ENCODE peak calls at places on chromosomes 13 and 19, in five cellular contexts. One of them, this sample, is unnamed. For H3K4me1, the result is how much of the 10 kb centered on the place peaks cover.

GRCh38 chr13:43545317-43545874 is 241.4 kb downstream of the ENOX1 start:
- DNase-seq in colonic mucosa: no peak
- DNase-seq in BE2C: peak
- DNase-seq in psoas muscle: no peak
- DNase-seq in foreskin keratinocyte: no peak
- DNase-seq in this sample: no peak

GRCh38 chr19:1156305-1156801 is 17.7 kb downstream of the SBNO2 start:
- DNase-seq in colonic mucosa: no peak
- DNase-seq in BE2C: no peak
- DNase-seq in psoas muscle: peak
- DNase-seq in foreskin keratinocyte: no peak
- DNase-seq in this sample: peak

GRCh38 chr13:77692746-77693448 is 4.6 kb upstream of the SLAIN1 start:
- DNase-seq in colonic mucosa: no peak
- DNase-seq in BE2C: no peak
- DNase-seq in psoas muscle: no peak
- DNase-seq in foreskin keratinocyte: no peak
- DNase-seq in this sample: no peak

GRCh38 chr19:8430650-8431049 is 14.1 kb upstream of the HNRNPM start:
- DNase-seq in colonic mucosa: no peak
- DNase-seq in BE2C: no peak
- DNase-seq in psoas muscle: no peak
- DNase-seq in foreskin keratinocyte: no peak
- DNase-seq in this sample: no peak

GRCh38 chr19:43636121-43636683 is 3.4 kb downstream of the CADM4 start:
- DNase-seq in colonic mucosa: no peak
- DNase-seq in BE2C: no peak
- DNase-seq in psoas muscle: no peak
- DNase-seq in foreskin keratinocyte: no peak
- DNase-seq in this sample: no peak

GRCh38 chr13:68275758-68276157 is 1045.6 kb upstream of the PCDH9 start:
- DNase-seq in colonic mucosa: no peak
- DNase-seq in BE2C: no peak
- DNase-seq in psoas muscle: no peak
- DNase-seq in foreskin keratinocyte: no peak
- DNase-seq in this sample: no peak

GRCh38 chr13:46529509-46529908 is 23.5 kb upstream of the LRCH1 start:
- DNase-seq in colonic mucosa: no peak
- DNase-seq in BE2C: no peak
- DNase-seq in psoas muscle: no peak
- DNase-seq in foreskin keratinocyte: no peak
- DNase-seq in this sample: no peak

GRCh38 chr19:37127999-37128820 is 44.3 kb downstream of the ZNF585A start:
- DNase-seq in colonic mucosa: no peak
- DNase-seq in BE2C: no peak
- DNase-seq in psoas muscle: no peak
- DNase-seq in foreskin keratinocyte: no peak
- DNase-seq in this sample: no peak

GRCh38 chr19:53782698-53783097 is 41.4 kb downstream of the NLRP12 start:
- DNase-seq in colonic mucosa: no peak
- DNase-seq in BE2C: no peak
- DNase-seq in psoas muscle: no peak
- DNase-seq in foreskin keratinocyte: no peak
- DNase-seq in this sample: no peak

DNA sequence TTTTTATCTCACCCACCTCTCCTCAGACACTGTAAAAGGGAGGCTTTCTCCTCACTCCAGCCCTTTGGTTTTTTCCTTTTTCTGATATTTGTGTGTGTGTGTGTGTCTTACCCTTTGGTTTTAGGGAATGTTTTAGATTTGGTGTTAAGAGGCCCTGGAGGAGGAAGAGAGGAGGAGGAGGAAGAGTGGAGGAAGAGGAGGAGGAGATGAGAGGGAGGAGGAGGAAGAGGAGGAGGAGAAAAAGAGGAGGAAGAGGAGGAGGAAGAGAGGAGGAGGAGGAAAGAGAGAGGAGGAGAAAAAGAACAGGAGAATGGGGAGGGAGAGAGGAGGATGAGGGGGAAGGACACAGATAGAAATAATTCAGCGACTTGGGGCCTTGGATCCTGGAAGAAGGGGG is 10.5 kb downstream of the KLHL26 start:
- DNase-seq in colonic mucosa: no peak
- DNase-seq in BE2C: no peak
- DNase-seq in psoas muscle: no peak
- DNase-seq in foreskin keratinocyte: no peak
- DNase-seq in this sample: no peak
- H3K4me1 ChIP-seq in colonic mucosa: under half
- H3K4me1 ChIP-seq in BE2C: under half
- H3K4me1 ChIP-seq in psoas muscle: under half
- H3K4me1 ChIP-seq in foreskin keratinocyte: under half
- H3K4me1 ChIP-seq in this sample: under half

GRCh38 chr19:50633973-50634372 is 5.7 kb downstream of the SYT3 start:
- DNase-seq in colonic mucosa: no peak
- DNase-seq in BE2C: no peak
- DNase-seq in psoas muscle: no peak
- DNase-seq in foreskin keratinocyte: no peak
- DNase-seq in this sample: no peak

GRCh38 chr19:50633359-50633758 is 6.3 kb downstream of the SYT3 start:
- DNase-seq in colonic mucosa: no peak
- DNase-seq in BE2C: no peak
- DNase-seq in psoas muscle: no peak
- DNase-seq in foreskin keratinocyte: no peak
- DNase-seq in this sample: no peak

GRCh38 chr19:50629801-50630200 is 9.9 kb downstream of the SYT3 start:
- DNase-seq in colonic mucosa: no peak
- DNase-seq in BE2C: no peak
- DNase-seq in psoas muscle: no peak
- DNase-seq in foreskin keratinocyte: no peak
- DNase-seq in this sample: no peak

GRCh38 chr19:50629194-50629593 is 10.5 kb downstream of the SYT3 start:
- DNase-seq in colonic mucosa: no peak
- DNase-seq in BE2C: no peak
- DNase-seq in psoas muscle: no peak
- DNase-seq in foreskin keratinocyte: no peak
- DNase-seq in this sample: no peak

GRCh38 chr19:50632151-50632835 is 7.4 kb downstream of the SYT3 start:
- DNase-seq in colonic mucosa: no peak
- DNase-seq in BE2C: no peak
- DNase-seq in psoas muscle: no peak
- DNase-seq in foreskin keratinocyte: no peak
- DNase-seq in this sample: no peak
- TF ChIP-seq CTCF in colonic mucosa: no peak
- TF ChIP-seq CTCF in BE2C: peak
- TF ChIP-seq CTCF in psoas muscle: no peak
- TF ChIP-seq CTCF in foreskin keratinocyte: no peak
- TF ChIP-seq CTCF in this sample: no peak

DNA sequence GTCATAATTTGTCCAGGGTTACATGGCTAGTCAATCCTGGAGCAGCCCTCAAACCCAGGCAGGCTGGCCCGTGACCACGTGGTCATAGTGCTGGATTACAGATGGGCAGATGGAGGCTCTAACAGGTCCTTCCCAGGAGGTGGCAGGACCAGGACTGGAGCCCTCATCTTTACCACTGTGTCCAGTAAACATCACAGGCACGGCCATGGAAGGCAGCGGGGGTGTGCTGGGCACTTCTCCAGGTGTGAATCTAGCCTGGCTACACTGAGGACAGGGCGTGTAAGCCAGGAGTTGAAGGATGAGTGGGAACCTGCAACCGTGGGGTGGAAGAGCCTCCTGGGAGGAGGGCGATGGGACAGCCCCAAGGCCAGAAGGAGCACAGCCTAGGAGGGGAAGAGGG is 6.1 kb downstream of the CIC start:
- DNase-seq in colonic mucosa: no peak
- DNase-seq in BE2C: no peak
- DNase-seq in psoas muscle: no peak
- DNase-seq in foreskin keratinocyte: no peak
- DNase-seq in this sample: no peak
- H3K4me1 ChIP-seq in colonic mucosa: under half
- H3K4me1 ChIP-seq in BE2C: under half
- H3K4me1 ChIP-seq in psoas muscle: half or more
- H3K4me1 ChIP-seq in foreskin keratinocyte: under half
- H3K4me1 ChIP-seq in this sample: under half

GRCh38 chr13:100648354-100648753 is 26.2 kb downstream of the TMTC4 start:
- DNase-seq in colonic mucosa: no peak
- DNase-seq in BE2C: no peak
- DNase-seq in psoas muscle: no peak
- DNase-seq in foreskin keratinocyte: no peak
- DNase-seq in this sample: no peak

GRCh38 chr13:100644328-100644727 is 30.3 kb downstream of the TMTC4 start:
- DNase-seq in colonic mucosa: no peak
- DNase-seq in BE2C: no peak
- DNase-seq in psoas muscle: no peak
- DNase-seq in foreskin keratinocyte: no peak
- DNase-seq in this sample: no peak

GRCh38 chr13:100645382-100645781 is 29.2 kb downstream of the TMTC4 start:
- DNase-seq in colonic mucosa: no peak
- DNase-seq in BE2C: no peak
- DNase-seq in psoas muscle: no peak
- DNase-seq in foreskin keratinocyte: no peak
- DNase-seq in this sample: no peak

GRCh38 chr13:100646871-100647270 is 27.7 kb downstream of the TMTC4 start:
- DNase-seq in colonic mucosa: no peak
- DNase-seq in BE2C: no peak
- DNase-seq in psoas muscle: no peak
- DNase-seq in foreskin keratinocyte: no peak
- DNase-seq in this sample: no peak

DNA sequence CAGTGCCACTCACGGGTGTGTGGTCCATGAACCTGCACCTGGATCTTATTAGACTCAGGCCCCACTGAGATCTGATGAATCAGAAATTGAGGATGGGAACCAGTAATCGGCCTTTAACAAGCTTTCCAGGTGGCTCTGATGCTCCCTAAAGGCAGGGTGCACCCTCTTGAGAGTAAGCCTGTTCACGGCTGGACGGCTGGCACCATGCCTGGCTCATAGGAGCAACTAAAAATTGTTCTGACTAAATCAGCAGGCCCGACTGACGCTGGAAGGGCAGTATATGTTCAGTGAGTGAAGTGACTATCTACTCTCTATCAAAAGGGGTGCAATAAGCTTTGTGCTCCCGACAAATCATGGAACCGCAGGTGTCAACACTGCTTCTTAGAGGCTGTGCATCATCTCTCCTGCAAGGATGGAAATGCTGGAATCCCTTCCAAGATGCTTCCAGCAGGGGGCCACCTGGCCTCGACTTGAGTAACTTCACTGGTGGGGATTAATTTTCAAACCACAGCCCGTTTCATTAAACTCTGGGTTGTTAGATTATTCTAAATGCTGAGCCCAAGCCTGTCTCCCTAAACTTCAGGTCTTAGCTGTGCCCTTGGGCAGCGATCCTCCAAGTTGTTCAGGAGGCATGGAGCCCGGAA is 28.4 kb downstream of the TMTC4 start:
- DNase-seq in colonic mucosa: no peak
- DNase-seq in BE2C: peak
- DNase-seq in psoas muscle: no peak
- DNase-seq in foreskin keratinocyte: peak
- DNase-seq in this sample: no peak
- TF ChIP-seq CTCF in colonic mucosa: no peak
- TF ChIP-seq CTCF in BE2C: peak
- TF ChIP-seq CTCF in psoas muscle: no peak
- TF ChIP-seq CTCF in foreskin keratinocyte: peak
- TF ChIP-seq CTCF in this sample: no peak

DNA sequence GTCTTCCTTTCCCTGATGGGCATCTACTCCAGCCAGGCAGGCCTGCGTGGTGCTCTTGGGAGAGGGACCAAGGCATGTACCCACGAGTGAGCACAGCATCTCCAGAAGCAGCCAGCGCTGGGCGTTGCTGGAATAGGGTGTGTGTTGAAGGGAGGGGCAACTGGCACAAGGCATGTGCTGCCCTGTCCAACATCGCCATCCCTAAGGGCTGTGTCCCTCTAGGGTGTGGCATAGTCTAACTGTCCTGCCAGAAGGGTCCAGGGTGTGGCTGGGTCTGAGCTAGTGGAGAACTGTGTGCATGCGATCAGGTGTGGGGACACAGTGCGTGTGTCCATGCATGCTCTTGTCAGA is 2.8 kb downstream of the NOTCH3 start:
- DNase-seq in colonic mucosa: peak
- DNase-seq in BE2C: no peak
- DNase-seq in psoas muscle: no peak
- DNase-seq in foreskin keratinocyte: no peak
- DNase-seq in this sample: no peak
- H3K4me1 ChIP-seq in colonic mucosa: under half
- H3K4me1 ChIP-seq in BE2C: under half
- H3K4me1 ChIP-seq in psoas muscle: under half
- H3K4me1 ChIP-seq in foreskin keratinocyte: under half
- H3K4me1 ChIP-seq in this sample: under half

DNA sequence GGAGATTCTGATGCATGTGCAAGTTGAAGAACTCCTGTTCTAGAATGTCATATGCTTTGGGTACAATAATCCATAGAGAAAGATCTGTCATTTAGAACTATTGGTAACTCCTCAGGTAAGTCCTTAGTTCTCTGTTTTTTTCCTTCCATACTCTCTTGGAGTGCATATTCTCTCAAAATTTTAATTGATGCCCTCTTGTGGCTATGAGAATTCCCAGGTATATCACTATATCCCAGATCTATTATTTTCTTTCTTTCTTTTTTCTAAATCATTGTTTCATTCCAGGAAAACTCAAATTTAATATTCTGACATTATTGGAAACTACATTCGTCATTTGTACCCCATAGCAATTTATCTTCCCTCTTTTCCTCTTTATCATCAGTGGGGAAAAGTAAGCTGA is 485.4 kb downstream of the KLF5 start:
- DNase-seq in colonic mucosa: no peak
- DNase-seq in BE2C: no peak
- DNase-seq in psoas muscle: no peak
- DNase-seq in foreskin keratinocyte: no peak
- DNase-seq in this sample: no peak
- TF ChIP-seq CTCF in colonic mucosa: no peak
- TF ChIP-seq CTCF in BE2C: no peak
- TF ChIP-seq CTCF in psoas muscle: no peak
- TF ChIP-seq CTCF in foreskin keratinocyte: peak
- TF ChIP-seq CTCF in this sample: no peak

DNA sequence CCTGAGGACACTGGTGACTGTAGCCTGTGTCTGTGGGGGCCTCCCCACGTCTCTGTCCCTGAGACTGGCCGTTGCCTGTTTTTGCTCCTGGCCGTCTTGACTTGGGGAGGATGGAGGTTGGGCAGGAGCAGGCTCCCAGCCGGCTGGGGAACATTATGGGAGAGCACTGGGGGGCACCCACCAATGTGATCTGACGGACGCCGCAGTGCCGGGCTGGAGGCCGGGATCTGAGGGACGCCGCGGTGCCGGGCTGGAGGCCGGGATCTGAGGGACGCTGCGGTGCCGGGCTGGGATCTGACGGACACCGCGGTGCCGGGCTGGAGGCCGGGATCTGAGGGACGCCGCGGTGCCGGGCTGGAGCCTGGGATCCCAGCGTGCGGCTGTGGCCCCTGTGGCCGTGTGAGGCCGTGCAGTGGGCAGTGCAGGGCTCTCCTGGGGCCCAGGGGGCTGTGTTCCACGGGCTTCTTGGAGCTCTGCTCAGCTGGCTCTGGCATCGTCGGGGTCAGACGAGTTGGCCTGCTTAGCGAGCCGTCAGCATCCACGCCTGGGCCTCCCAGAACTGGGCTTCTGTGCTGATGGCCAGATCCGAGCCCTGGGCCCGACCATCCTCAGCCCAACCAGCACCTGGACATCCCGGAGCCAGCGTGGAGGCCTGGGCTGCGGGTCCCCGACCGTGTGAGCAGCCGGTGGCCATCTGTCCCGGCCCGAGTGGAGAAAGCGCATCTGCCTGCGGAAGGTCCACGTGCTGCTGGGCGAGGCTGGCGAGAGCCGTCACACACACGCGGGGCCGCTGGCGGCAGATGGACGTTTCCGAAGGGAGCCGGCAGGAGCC is 45.8 kb downstream of the GAS6 start:
- DNase-seq in colonic mucosa: no peak
- DNase-seq in BE2C: no peak
- DNase-seq in psoas muscle: peak
- DNase-seq in foreskin keratinocyte: no peak
- DNase-seq in this sample: no peak
- H3K4me1 ChIP-seq in colonic mucosa: under half
- H3K4me1 ChIP-seq in BE2C: under half
- H3K4me1 ChIP-seq in psoas muscle: under half
- H3K4me1 ChIP-seq in foreskin keratinocyte: under half
- H3K4me1 ChIP-seq in this sample: under half